ENCODE peak calls at places on chromosome 3, in five cellular contexts. S, C, X, Z and E are unnamed samples.

GRCh38 chr3:165837058-165837525 is at the start of gene BCHE:
- DNase-seq in C (no peak), Z (no peak), X (no peak), S (no peak), E (no peak)

GRCh38 chr3:183038221-183038620 is 57.9 kb upstream of the DCUN1D1 start:
- DNase-seq in Z (no peak), S (no peak), X (no peak), C (no peak), E (no peak)

GRCh38 chr3:139353920-139354556 is 10.2 kb downstream of the MRPS22 start:
- DNase-seq in Z (no peak), X (no peak), C (peak; percentile 63), S (no peak), E (no peak)

GRCh38 chr3:31086698-31087097 is 192.2 kb upstream of the GADL1 start:
- DNase-seq in C (no peak), Z (no peak), S (no peak), X (no peak), E (no peak)

GRCh38 chr3:31770822-31771326 is 210.2 kb downstream of the OSBPL10 start:
- DNase-seq in C (no peak), X (no peak), S (no peak), Z (no peak), E (no peak)

GRCh38 chr3:73045391-73045790 is 16.1 kb upstream of the EBLN2 start:
- DNase-seq in X (no peak), C (no peak), S (no peak), Z (no peak), E (no peak)

GRCh38 chr3:69209413-69209812 is 87.0 kb upstream of the LMOD3 start:
- DNase-seq in X (no peak), C (no peak), Z (no peak), S (no peak), E (no peak)

GRCh38 chr3:852033-852432 is 240.8 kb upstream of the CNTN6 start:
- DNase-seq in S (no peak), X (no peak), C (no peak), Z (no peak), E (no peak)

GRCh38 chr3:59313365-59313764 is 263.5 kb upstream of the CFAP20DC start:
- DNase-seq in X (peak; percentile 76), Z (no peak), C (peak; percentile 6), S (peak; percentile 17), E (peak; percentile 6)

GRCh38 chr3:146679191-146679590 is 74.0 kb upstream of the PLSCR5 start:
- DNase-seq in C (no peak), Z (no peak), X (no peak), S (no peak), E (no peak)

GRCh38 chr3:8357859-8358258 is 143.8 kb upstream of the LMCD1 start:
- DNase-seq in X (no peak), Z (no peak), C (no peak), S (no peak), E (no peak)

GRCh38 chr3:8366214-8366613 is 135.4 kb upstream of the LMCD1 start:
- DNase-seq in X (no peak), Z (no peak), C (no peak), S (no peak), E (no peak)

GRCh38 chr3:8368598-8368997 is 133.0 kb upstream of the LMCD1 start:
- DNase-seq in C (no peak), X (no peak), S (no peak), Z (no peak), E (no peak)

DNA sequence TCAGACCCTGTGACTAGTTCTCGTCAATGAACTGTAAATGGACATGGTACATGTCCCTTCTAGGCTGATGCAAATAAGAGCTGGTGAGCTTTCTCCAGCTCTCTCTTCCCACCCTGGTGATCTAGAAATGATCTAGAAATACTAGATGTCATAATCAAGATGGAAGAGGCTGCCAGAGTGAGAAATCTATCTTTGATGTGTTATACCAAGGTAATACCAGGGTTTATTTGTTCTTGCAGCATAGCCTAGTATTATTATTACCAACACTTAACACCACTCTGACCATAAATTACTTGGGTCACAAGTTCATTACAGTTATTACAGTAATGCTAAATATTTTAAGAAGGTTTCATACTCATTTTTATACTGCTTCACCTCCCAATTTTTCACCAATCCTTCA is 138.4 kb upstream of the LMCD1 start:
- DNase-seq in X (no peak), C (no peak), Z (no peak), S (no peak), E (no peak)
- TF ChIP-seq TAF1 in X (no peak), C (no peak), Z (no peak), S (no peak), E (no peak)

GRCh38 chr3:150800722-150801121 is 37.8 kb upstream of the SIAH2 start:
- DNase-seq in S (no peak), X (no peak), C (no peak), Z (no peak), E (no peak)
- TF ChIP-seq TAF1 in S (no peak), X (no peak), C (no peak), Z (no peak), E (no peak)

GRCh38 chr3:109047366-109047765 is 70.6 kb downstream of the MORC1 start:
- DNase-seq in C (no peak), X (no peak), Z (no peak), S (no peak), E (no peak)
- TF ChIP-seq TAF1 in C (no peak), X (no peak), Z (no peak), S (no peak), E (no peak)

DNA sequence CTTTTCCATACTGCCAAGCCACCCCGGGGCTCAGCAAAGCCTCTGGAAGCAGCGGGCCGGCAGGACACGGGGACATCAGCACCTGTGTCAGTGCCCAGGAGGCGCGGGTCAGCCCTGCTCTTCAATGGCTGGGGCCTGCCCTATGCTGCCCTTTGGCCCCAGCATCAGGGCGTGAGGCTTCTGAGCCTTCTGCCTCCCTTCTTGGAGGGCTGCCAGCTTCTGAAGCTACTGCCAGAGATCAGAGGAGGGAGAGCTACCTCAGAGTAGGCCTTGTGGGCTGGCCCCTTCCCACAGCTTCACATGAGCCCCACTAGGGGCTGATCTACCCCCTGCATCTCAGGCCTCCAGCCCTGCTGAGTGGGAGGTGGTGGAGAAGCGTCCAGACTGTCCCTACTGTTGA is 13.0 kb upstream of the TMEM115 start:
- DNase-seq in S (no peak), X (no peak), C (peak; percentile 64), Z (no peak), E (no peak)
- TF ChIP-seq TAF1 in S (no peak), X (no peak), C (no peak), Z (no peak), E (no peak)

DNA sequence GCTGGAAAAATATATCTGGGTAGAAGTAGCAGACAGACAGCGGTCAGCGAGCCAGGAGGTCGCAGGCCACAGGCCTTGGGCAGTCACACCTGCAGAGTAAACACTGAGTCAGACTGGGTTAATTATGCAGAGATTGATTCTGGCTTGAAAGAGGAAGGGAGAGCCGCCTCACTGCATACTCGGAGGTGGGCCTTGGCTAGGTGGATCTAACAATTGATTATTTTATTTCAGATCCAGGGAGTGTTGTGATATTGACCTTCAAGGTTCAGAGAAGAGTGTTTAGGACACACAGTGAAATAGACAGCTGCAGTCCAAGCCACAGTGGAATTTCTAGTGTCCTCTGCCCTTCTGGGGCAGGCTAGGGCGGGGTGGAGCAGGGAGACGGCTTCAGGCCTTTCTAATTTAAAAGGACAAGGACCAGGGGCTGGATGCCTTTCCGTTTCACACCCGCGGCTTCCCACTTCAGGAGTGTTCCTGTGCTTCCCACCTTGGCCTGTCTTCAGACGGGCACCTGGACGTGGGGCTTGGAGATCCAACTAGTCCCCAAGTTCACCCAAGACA is 237.3 kb downstream of the XXYLT1 start:
- DNase-seq in X (no peak), C (no peak), S (no peak), Z (no peak), E (no peak)
- TF ChIP-seq TAF1 in X (no peak), C (no peak), S (no peak), Z (no peak), E (no peak)